ENCODE peak calls at places on chromosomes 2 and 18, in four cellular contexts. Y is psoas muscle, S is A673, H is upper lobe of right lung. R is an unnamed sample.

GRCh38 chr2:74079522-74080341 is 68.0 kb downstream of the BOLA3 start:
- DNase-seq in Y (no peak), S (no peak), H (no peak), R (no peak)

GRCh38 chr18:45856526-45856925 is 31.1 kb downstream of the SIGLEC15 start:
- DNase-seq in S (no peak), Y (no peak), H (no peak), R (no peak)

GRCh38 chr2:237664151-237664550 is 36.8 kb downstream of the LRRFIP1 start:
- DNase-seq in S (no peak), H (peak; percentile 61), Y (no peak), R (no peak)

GRCh38 chr2:41993086-41993812 is 54.6 kb upstream of the PKDCC start:
- DNase-seq in H (no peak), S (peak; percentile 83), Y (no peak), R (no peak)

GRCh38 chr2:146579154-146579930 is 1265.5 kb upstream of the ACVR2A start:
- DNase-seq in S (peak; percentile 69), Y (no peak), H (no peak), R (no peak)

GRCh38 chr2:43842866-43843226 is 4.1 kb downstream of the ABCG8 start:
- DNase-seq in Y (no peak), H (no peak), S (no peak), R (no peak)

GRCh38 chr2:3703236-3703682 is at the start of gene DCDC2C:
- DNase-seq in H (no peak), Y (no peak), S (no peak), R (no peak)

GRCh38 chr2:137007905-137008399 is 242.6 kb downstream of the THSD7B start:
- DNase-seq in H (no peak), S (no peak), Y (no peak), R (no peak)

GRCh38 chr2:172090044-172090946 is 5.0 kb downstream of the DLX1 start:
- DNase-seq in Y (no peak), S (peak; percentile 90), H (no peak), R (no peak)

GRCh38 chr2:168416555-168416954 is 39.5 kb upstream of the CERS6 start:
- DNase-seq in H (no peak), Y (no peak), S (no peak), R (no peak)

GRCh38 chr2:179580378-179581146 is 280.9 kb downstream of the ZNF385B start:
- DNase-seq in S (no peak), Y (peak; percentile 62), H (no peak), R (no peak)

GRCh38 chr2:23791030-23791429 is 135.9 kb downstream of the ATAD2B start:
- DNase-seq in H (no peak), Y (no peak), S (peak; percentile 3), R (no peak)

GRCh38 chr2:71884303-71885042 is 263.2 kb downstream of the CYP26B1 start:
- DNase-seq in H (no peak), Y (no peak), S (peak; percentile 45), R (peak; percentile 28)

GRCh38 chr2:28802975-28803429 is 7.6 kb upstream of the SPDYA start:
- DNase-seq in H (no peak), Y (no peak), S (no peak), R (no peak)

GRCh38 chr2:180656455-180656847 is 324.0 kb upstream of the UBE2E3 start:
- DNase-seq in S (no peak), H (no peak), Y (no peak), R (peak; percentile 7)

GRCh38 chr18:41982942-41983660 is 28.1 kb downstream of the PIK3C3 start:
- DNase-seq in H (no peak), Y (no peak), S (no peak), R (no peak)

GRCh38 chr18:48590678-48591077 is 51.8 kb downstream of the CTIF start:
- DNase-seq in Y (no peak), H (no peak), S (peak; percentile 66), R (peak; percentile 70)

GRCh38 chr2:112463256-112463655 is 18.7 kb upstream of the TTL start:
- DNase-seq in Y (no peak), S (no peak), H (no peak), R (no peak)

GRCh38 chr2:65658871-65659270 is 226.5 kb upstream of the SPRED2 start:
- DNase-seq in H (no peak), Y (no peak), S (no peak), R (peak; percentile 91)

GRCh38 chr2:173834124-173834523 is 131.0 kb downstream of the SP3 start:
- DNase-seq in Y (no peak), H (no peak), S (no peak), R (no peak)

GRCh38 chr2:45993476-45993991 is 303.7 kb upstream of the EPAS1 start:
- DNase-seq in H (no peak), Y (no peak), S (peak; percentile 73), R (peak; percentile 76)

GRCh38 chr2:6650311-6650710 is 215.4 kb downstream of the CMPK2 start:
- DNase-seq in H (no peak), Y (no peak), S (no peak), R (no peak)

GRCh38 chr2:136129601-136130000 is 11.7 kb upstream of the CXCR4 start:
- DNase-seq in Y (no peak), H (no peak), S (no peak), R (no peak)

GRCh38 chr2:40220177-40220925 is 231.5 kb downstream of the SLC8A1 start:
- DNase-seq in H (no peak), S (no peak), Y (no peak), R (no peak)

GRCh38 chr2:240456607-240457222 is 21.3 kb downstream of the GPC1 start:
- DNase-seq in H (no peak), Y (peak; percentile 54), S (no peak), R (no peak)

GRCh38 chr2:54704688-54705605 is 18.5 kb upstream of the EML6 start:
- DNase-seq in S (peak; percentile 81), Y (no peak), H (no peak), R (peak; percentile 30)

GRCh38 chr2:100876231-100876860 is 56.4 kb downstream of the NPAS2 start:
- DNase-seq in S (no peak), Y (no peak), H (no peak), R (no peak)

GRCh38 chr2:240840435-240841060 is 20.5 kb upstream of the KIF1A start:
- DNase-seq in Y (no peak), S (peak; percentile 54), H (no peak), R (peak; percentile 84)

GRCh38 chr2:190910341-190911136 is 29.9 kb downstream of the GLS start:
- DNase-seq in H (no peak), S (peak; percentile 18), Y (no peak), R (peak; percentile 60)

GRCh38 chr2:43051316-43051715 is 175.1 kb downstream of the ZFP36L2 start:
- DNase-seq in H (peak; percentile 48), Y (peak; percentile 34), S (no peak), R (peak; percentile 84)

GRCh38 chr2:160730296-160730995 is 236.8 kb upstream of the RBMS1 start:
- DNase-seq in S (no peak), H (no peak), Y (no peak), R (peak; percentile 64)

GRCh38 chr2:226798422-226799210 is 1.0 kb downstream of the IRS1 start:
- DNase-seq in H (peak; percentile 77), Y (peak; percentile 78), S (peak; percentile 77), R (peak; percentile 73)

GRCh38 chr2:99543247-99543646 is 53.4 kb upstream of the REV1 start:
- DNase-seq in H (no peak), S (no peak), Y (no peak), R (no peak)

GRCh38 chr2:173264603-173265366 is 89.9 kb upstream of the CDCA7 start:
- DNase-seq in S (peak; percentile 15), H (no peak), Y (no peak), R (no peak)

GRCh38 chr2:44136186-44136585 is 32.5 kb upstream of the PPM1B start:
- DNase-seq in S (no peak), Y (no peak), H (no peak), R (peak; percentile 58)

GRCh38 chr2:74535440-74535965 is 5.8 kb downstream of the HTRA2 start:
- DNase-seq in Y (no peak), H (peak; percentile 51), S (no peak), R (no peak)

GRCh38 chr2:160014227-160014626 is 48.2 kb downstream of the PLA2R1 start:
- DNase-seq in S (no peak), Y (no peak), H (no peak), R (no peak)

GRCh38 chr2:29155578-29155977 is 40.4 kb downstream of the CLIP4 start:
- DNase-seq in Y (no peak), H (no peak), S (no peak), R (no peak)

GRCh38 chr2:184031402-184032147 is 566.8 kb upstream of the ZNF804A start:
- DNase-seq in Y (no peak), S (no peak), H (no peak), R (no peak)

GRCh38 chr18:24979223-24979622 is 372.7 kb downstream of the ZNF521 start:
- DNase-seq in H (no peak), Y (no peak), S (no peak), R (no peak)

GRCh38 chr2:234966340-234966739 is 14.5 kb downstream of the SH3BP4 start:
- DNase-seq in H (no peak), S (no peak), Y (no peak), R (no peak)

GRCh38 chr2:234969329-234970157 is 17.7 kb downstream of the SH3BP4 start:
- DNase-seq in Y (no peak), S (peak; percentile 46), H (no peak), R (no peak)

GRCh38 chr2:234968633-234969328 is 17.0 kb downstream of the SH3BP4 start:
- DNase-seq in H (no peak), S (peak; percentile 81), Y (no peak), R (no peak)

GRCh38 chr2:234967201-234967873 is 15.5 kb downstream of the SH3BP4 start:
- DNase-seq in H (no peak), Y (no peak), S (no peak), R (no peak)

GRCh38 chr2:234967874-234968208 is 16.0 kb downstream of the SH3BP4 start:
- DNase-seq in Y (no peak), H (no peak), S (no peak), R (no peak)
- H3K36me3 ChIP-seq in Y (no peaks in the 10 kb centered on the region), H (no peaks in the 10 kb centered on the region), S (no peaks in the 10 kb centered on the region), R (peaks cover 43% of the 10 kb centered on the region)

GRCh38 chr2:232388324-232388891 is 9.9 kb downstream of the ALPP start:
- DNase-seq in S (no peak), Y (no peak), H (peak; percentile 63), R (no peak)
- H3K4me3 ChIP-seq in S (no peak overlapping the region), Y (no peak overlapping the region), H (peak overlapping the region; percentile 36), R (no peak overlapping the region)

GRCh38 chr2:224776795-224777562 is 60.8 kb upstream of the CCDC195 start:
- DNase-seq in S (no peak), H (no peak), Y (no peak), R (no peak)
- H3K36me3 ChIP-seq in S (no peaks in the 10 kb centered on the region), H (peaks cover 15% of the 10 kb centered on the region), Y (no peaks in the 10 kb centered on the region), R (peaks cover 35% of the 10 kb centered on the region)

DNA sequence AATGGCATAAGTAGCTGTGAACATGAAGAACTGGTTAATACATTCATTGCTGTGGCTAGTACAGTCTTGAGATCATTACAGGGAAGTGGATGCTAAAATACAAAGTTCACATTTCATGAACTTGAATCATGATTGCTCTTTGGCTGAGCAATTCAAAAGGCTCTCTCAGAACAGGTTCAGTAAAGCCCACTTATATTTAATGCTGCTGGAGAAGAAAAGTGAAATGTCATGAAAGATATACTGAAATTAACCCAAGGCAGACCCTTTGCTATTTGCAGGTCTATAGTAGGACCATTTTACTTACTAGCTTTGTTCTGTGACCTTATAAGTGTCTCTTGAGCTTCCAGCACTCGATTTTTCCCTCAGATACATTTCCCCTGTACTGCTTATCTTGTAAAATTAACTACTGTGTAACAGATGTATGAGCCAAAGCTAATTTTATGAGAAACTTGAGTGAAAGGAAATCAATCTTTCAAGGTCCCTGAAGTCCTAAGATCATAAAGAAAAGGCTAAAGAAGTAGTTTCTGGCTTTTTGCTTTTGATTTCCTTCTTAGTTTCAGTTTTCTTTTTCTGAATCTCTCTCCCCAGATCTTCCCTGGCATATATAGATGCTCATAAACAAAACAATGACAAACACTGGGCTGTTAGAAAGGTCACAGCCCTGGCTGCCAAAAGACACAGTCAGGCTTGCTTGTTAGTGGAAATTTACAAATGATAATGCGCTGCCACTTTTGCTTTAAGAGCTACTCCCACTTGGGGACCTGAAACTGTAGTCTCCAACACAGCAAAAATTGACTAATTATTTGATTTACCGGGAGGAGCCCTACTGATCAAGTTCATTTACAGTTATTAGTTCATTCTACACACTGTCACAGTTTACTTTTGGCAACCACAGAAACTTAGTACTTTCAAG is 132.7 kb upstream of the XPO1 start:
- DNase-seq in Y (peak; percentile 61), H (no peak), S (no peak), R (peak; percentile 36)
- H3K4me3 ChIP-seq in Y (peak overlapping the region; percentile 53), H (peak overlapping the region; percentile 30), S (peak overlapping the region; percentile 18), R (no peak overlapping the region)

R was measured in SJSA1.